ENCODE peak calls at places on chromosomes 4 and X, in five cellular contexts. E, A, C, S and P are unnamed samples.
A peak's percentile ranks its signal among the peaks of the same experiment; 100 is the strongest.

GRCh38 chr4:184417802-184418511 is 56.4 kb downstream of the IRF2 start:
- DNase-seq in C (no peak), A (peak; percentile 69), S (no peak), E (no peak), P (no peak)

GRCh38 chr4:72567821-72568620 is 1.0 kb downstream of the ADAMTS3 start:
- DNase-seq in C (peak; percentile 64), E (peak; percentile 92), A (peak; percentile 95), S (no peak), P (peak; percentile 78)

GRCh38 chrX:124018031-124018430 is 56.5 kb downstream of the STAG2 start:
- DNase-seq in S (no peak), C (no peak), A (no peak), E (no peak), P (no peak)

GRCh38 chr4:89538171-89538570 is 230.6 kb upstream of the GPRIN3 start:
- DNase-seq in S (no peak), C (no peak), E (no peak), A (no peak), P (no peak)

GRCh38 chr4:101345596-101346311 is 1.6 kb downstream of the PPP3CA start:
- DNase-seq in S (peak; percentile 43), E (peak; percentile 89), C (peak; percentile 51), A (peak; percentile 60), P (no peak)

GRCh38 chrX:129754266-129755024 is 15.7 kb downstream of the XPNPEP2 start:
- DNase-seq in E (peak; percentile 59), S (no peak), C (no peak), A (peak; percentile 4), P (no peak)

GRCh38 chr4:7523526-7523925 is 88.8 kb upstream of the PSAPL1 start:
- DNase-seq in E (no peak), A (no peak), S (no peak), C (no peak), P (no peak)

GRCh38 chr4:1683371-1683902 is 676 bp downstream of the FAM53A start:
- DNase-seq in E (peak; percentile 84), A (peak; percentile 75), S (no peak), C (peak; percentile 50), P (peak; percentile 68)

GRCh38 chrX:150642421-150642820 is 50.8 kb upstream of the MTMR1 start:
- DNase-seq in S (no peak), C (no peak), A (no peak), E (no peak), P (no peak)